ENCODE peak calls at places on chromosomes 7 and 10, in four cellular contexts. One of them, this sample, is unnamed.

GRCh38 chr7:94195813-94196212 is 191.7 kb upstream of the BET1 start:
- DNase-seq in H9: no peak
- DNase-seq in IMR-90: no peak
- DNase-seq in mesenchymal stem cell: no peak
- DNase-seq in this sample: no peak

GRCh38 chr10:102775973-102776669 is 32.4 kb downstream of the WBP1L start:
- DNase-seq in IMR-90: peak
- DNase-seq in mesenchymal stem cell: peak
- DNase-seq in H9: peak
- DNase-seq in this sample: peak

GRCh38 chr7:130831817-130832481 is 97.9 kb upstream of the KLF14 start:
- DNase-seq in mesenchymal stem cell: peak
- DNase-seq in IMR-90: peak
- DNase-seq in H9: no peak
- DNase-seq in this sample: peak

GRCh38 chr7:2166625-2167280 is 66.0 kb downstream of the MAD1L1 start:
- DNase-seq in H9: peak
- DNase-seq in IMR-90: no peak
- DNase-seq in mesenchymal stem cell: no peak
- DNase-seq in this sample: no peak

GRCh38 chr10:11381023-11381422 is 230.4 kb downstream of the USP6NL start:
- DNase-seq in H9: no peak
- DNase-seq in IMR-90: peak
- DNase-seq in mesenchymal stem cell: no peak
- DNase-seq in this sample: no peak

GRCh38 chr7:112481833-112482669 is 1.3 kb downstream of the LSMEM1 start:
- DNase-seq in mesenchymal stem cell: peak
- DNase-seq in IMR-90: peak
- DNase-seq in H9: peak
- DNase-seq in this sample: peak

GRCh38 chr7:117993377-117994003 is 120.2 kb upstream of the CTTNBP2 start:
- DNase-seq in IMR-90: peak
- DNase-seq in H9: peak
- DNase-seq in mesenchymal stem cell: peak
- DNase-seq in this sample: no peak

GRCh38 chr10:111137012-111137411 is 60.2 kb downstream of the ADRA2A start:
- DNase-seq in IMR-90: no peak
- DNase-seq in mesenchymal stem cell: no peak
- DNase-seq in H9: peak
- DNase-seq in this sample: no peak

GRCh38 chr7:4794591-4795350 is 19.3 kb downstream of the AP5Z1 start:
- DNase-seq in IMR-90: no peak
- DNase-seq in H9: peak
- DNase-seq in mesenchymal stem cell: peak
- DNase-seq in this sample: peak

DNA sequence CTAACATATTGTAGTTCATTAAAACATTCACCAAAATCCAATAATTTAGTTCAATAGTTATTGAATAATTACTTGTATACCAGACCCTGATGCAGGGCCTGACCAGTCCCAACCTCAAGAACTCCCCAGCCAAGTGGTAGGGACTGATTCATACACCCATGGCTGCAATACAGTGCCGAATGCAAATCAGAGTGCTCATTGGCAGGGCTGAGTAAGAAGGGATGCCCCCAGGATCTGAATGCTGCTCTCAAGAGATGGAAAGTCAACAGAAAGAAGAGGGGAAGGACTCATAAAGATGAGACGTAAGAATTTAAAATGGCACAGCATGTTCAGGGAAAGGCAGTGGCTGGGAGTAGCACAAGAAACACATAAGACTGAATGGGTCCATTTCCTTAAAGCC is 29.9 kb downstream of the ZNF438 start:
- DNase-seq in H9: no peak
- DNase-seq in mesenchymal stem cell: no peak
- DNase-seq in IMR-90: no peak
- DNase-seq in this sample: no peak
- H4K91ac ChIP-seq in H9: no peak
- H4K91ac ChIP-seq in mesenchymal stem cell: no peak
- H4K91ac ChIP-seq in IMR-90: peak
- H4K91ac ChIP-seq in this sample: no peak

GRCh38 chr10:48670978-48671913 is 13.4 kb upstream of the WDFY4 start:
- DNase-seq in mesenchymal stem cell: no peak
- DNase-seq in H9: peak
- DNase-seq in IMR-90: no peak
- DNase-seq in this sample: no peak
- H4K91ac ChIP-seq in mesenchymal stem cell: no peak
- H4K91ac ChIP-seq in H9: no peak
- H4K91ac ChIP-seq in IMR-90: no peak
- H4K91ac ChIP-seq in this sample: no peak

GRCh38 chr7:983182-984071 is 446 bp downstream of the CYP2W1 start:
- DNase-seq in mesenchymal stem cell: no peak
- DNase-seq in H9: no peak
- DNase-seq in IMR-90: no peak
- DNase-seq in this sample: no peak

GRCh38 chr7:982511-983181 is at the start of gene CYP2W1:
- DNase-seq in H9: no peak
- DNase-seq in IMR-90: no peak
- DNase-seq in mesenchymal stem cell: no peak
- DNase-seq in this sample: no peak

GRCh38 chr7:979886-980571 is 3.0 kb upstream of the CYP2W1 start:
- DNase-seq in H9: no peak
- DNase-seq in mesenchymal stem cell: peak
- DNase-seq in IMR-90: no peak
- DNase-seq in this sample: no peak

GRCh38 chr7:984361-985126 is 1.6 kb downstream of the CYP2W1 start:
- DNase-seq in mesenchymal stem cell: no peak
- DNase-seq in IMR-90: no peak
- DNase-seq in H9: no peak
- DNase-seq in this sample: no peak

GRCh38 chr7:981793-982510 is 1.0 kb upstream of the CYP2W1 start:
- DNase-seq in IMR-90: no peak
- DNase-seq in mesenchymal stem cell: no peak
- DNase-seq in H9: no peak
- DNase-seq in this sample: no peak
- H4K91ac ChIP-seq in IMR-90: no peak
- H4K91ac ChIP-seq in mesenchymal stem cell: no peak
- H4K91ac ChIP-seq in H9: peak
- H4K91ac ChIP-seq in this sample: no peak

GRCh38 chr7:158530800-158531609 is 56.6 kb downstream of the PTPRN2 start:
- DNase-seq in H9: no peak
- DNase-seq in mesenchymal stem cell: no peak
- DNase-seq in IMR-90: no peak
- DNase-seq in this sample: no peak

GRCh38 chr7:158527902-158528502 is 59.6 kb downstream of the PTPRN2 start:
- DNase-seq in IMR-90: no peak
- DNase-seq in mesenchymal stem cell: no peak
- DNase-seq in H9: no peak
- DNase-seq in this sample: no peak

GRCh38 chr7:158531661-158532060 is 56.0 kb downstream of the PTPRN2 start:
- DNase-seq in IMR-90: no peak
- DNase-seq in mesenchymal stem cell: no peak
- DNase-seq in H9: no peak
- DNase-seq in this sample: no peak

GRCh38 chr7:158527495-158527894 is 60.1 kb downstream of the PTPRN2 start:
- DNase-seq in IMR-90: no peak
- DNase-seq in H9: no peak
- DNase-seq in mesenchymal stem cell: no peak
- DNase-seq in this sample: no peak

GRCh38 chr7:158529181-158530096 is 58.2 kb downstream of the PTPRN2 start:
- DNase-seq in IMR-90: no peak
- DNase-seq in mesenchymal stem cell: no peak
- DNase-seq in H9: no peak
- DNase-seq in this sample: peak
- H4K91ac ChIP-seq in IMR-90: no peak
- H4K91ac ChIP-seq in mesenchymal stem cell: no peak
- H4K91ac ChIP-seq in H9: no peak
- H4K91ac ChIP-seq in this sample: no peak

GRCh38 chr7:139109188-139109982 is at the start of gene ZC3HAV1:
- DNase-seq in IMR-90: peak
- DNase-seq in mesenchymal stem cell: peak
- DNase-seq in H9: peak
- DNase-seq in this sample: peak

GRCh38 chr7:139108256-139109187 is 998 bp downstream of the ZC3HAV1 start:
- DNase-seq in H9: peak
- DNase-seq in mesenchymal stem cell: peak
- DNase-seq in IMR-90: peak
- DNase-seq in this sample: peak

GRCh38 chr7:139111147-139111546 is 1.6 kb upstream of the ZC3HAV1 start:
- DNase-seq in H9: no peak
- DNase-seq in mesenchymal stem cell: no peak
- DNase-seq in IMR-90: no peak
- DNase-seq in this sample: no peak

GRCh38 chr7:139111885-139112284 is 2.4 kb upstream of the ZC3HAV1 start:
- DNase-seq in mesenchymal stem cell: no peak
- DNase-seq in IMR-90: no peak
- DNase-seq in H9: no peak
- DNase-seq in this sample: no peak

DNA sequence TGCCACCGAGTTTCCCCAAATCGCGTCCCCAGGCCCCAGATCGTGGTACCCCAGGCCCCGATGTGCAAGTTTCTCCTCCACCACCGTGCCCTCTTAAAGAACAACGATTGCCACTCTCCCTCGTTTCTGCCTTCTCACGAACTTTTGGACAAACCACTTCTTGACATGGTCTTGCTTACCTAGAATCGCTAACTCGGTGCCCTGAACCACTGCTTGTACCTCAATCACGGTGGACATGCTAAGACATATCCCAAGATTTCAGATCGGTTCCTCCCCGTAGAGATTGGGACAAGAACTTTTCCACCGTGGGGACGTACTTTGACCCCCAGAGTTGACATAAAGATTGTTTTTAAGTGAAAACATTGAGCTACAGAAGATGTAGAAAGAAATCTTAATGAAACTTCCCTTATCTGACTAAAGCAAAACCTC is 477 bp upstream of the ZC3HAV1 start:
- DNase-seq in H9: no peak
- DNase-seq in IMR-90: no peak
- DNase-seq in mesenchymal stem cell: no peak
- DNase-seq in this sample: no peak
- H4K91ac ChIP-seq in H9: no peak
- H4K91ac ChIP-seq in IMR-90: peak
- H4K91ac ChIP-seq in mesenchymal stem cell: no peak
- H4K91ac ChIP-seq in this sample: peak

GRCh38 chr10:61447127-61447526 is 6.1 kb downstream of the TMEM26 start:
- DNase-seq in mesenchymal stem cell: peak
- DNase-seq in H9: no peak
- DNase-seq in IMR-90: peak
- DNase-seq in this sample: no peak
- H4K91ac ChIP-seq in mesenchymal stem cell: no peak
- H4K91ac ChIP-seq in H9: no peak
- H4K91ac ChIP-seq in IMR-90: no peak
- H4K91ac ChIP-seq in this sample: no peak

GRCh38 chr7:36391436-36392198 is 2.0 kb downstream of the ANLN start:
- DNase-seq in mesenchymal stem cell: peak
- DNase-seq in IMR-90: peak
- DNase-seq in H9: no peak
- DNase-seq in this sample: no peak

GRCh38 chr7:36389371-36390198 is at the start of gene ANLN:
- DNase-seq in IMR-90: peak
- DNase-seq in mesenchymal stem cell: peak
- DNase-seq in H9: peak
- DNase-seq in this sample: peak

GRCh38 chr7:36387437-36388345 is 2.0 kb upstream of the ANLN start:
- DNase-seq in mesenchymal stem cell: no peak
- DNase-seq in IMR-90: no peak
- DNase-seq in H9: no peak
- DNase-seq in this sample: peak

GRCh38 chr7:36388423-36388822 is 1.2 kb upstream of the ANLN start:
- DNase-seq in mesenchymal stem cell: no peak
- DNase-seq in IMR-90: no peak
- DNase-seq in H9: no peak
- DNase-seq in this sample: no peak

DNA sequence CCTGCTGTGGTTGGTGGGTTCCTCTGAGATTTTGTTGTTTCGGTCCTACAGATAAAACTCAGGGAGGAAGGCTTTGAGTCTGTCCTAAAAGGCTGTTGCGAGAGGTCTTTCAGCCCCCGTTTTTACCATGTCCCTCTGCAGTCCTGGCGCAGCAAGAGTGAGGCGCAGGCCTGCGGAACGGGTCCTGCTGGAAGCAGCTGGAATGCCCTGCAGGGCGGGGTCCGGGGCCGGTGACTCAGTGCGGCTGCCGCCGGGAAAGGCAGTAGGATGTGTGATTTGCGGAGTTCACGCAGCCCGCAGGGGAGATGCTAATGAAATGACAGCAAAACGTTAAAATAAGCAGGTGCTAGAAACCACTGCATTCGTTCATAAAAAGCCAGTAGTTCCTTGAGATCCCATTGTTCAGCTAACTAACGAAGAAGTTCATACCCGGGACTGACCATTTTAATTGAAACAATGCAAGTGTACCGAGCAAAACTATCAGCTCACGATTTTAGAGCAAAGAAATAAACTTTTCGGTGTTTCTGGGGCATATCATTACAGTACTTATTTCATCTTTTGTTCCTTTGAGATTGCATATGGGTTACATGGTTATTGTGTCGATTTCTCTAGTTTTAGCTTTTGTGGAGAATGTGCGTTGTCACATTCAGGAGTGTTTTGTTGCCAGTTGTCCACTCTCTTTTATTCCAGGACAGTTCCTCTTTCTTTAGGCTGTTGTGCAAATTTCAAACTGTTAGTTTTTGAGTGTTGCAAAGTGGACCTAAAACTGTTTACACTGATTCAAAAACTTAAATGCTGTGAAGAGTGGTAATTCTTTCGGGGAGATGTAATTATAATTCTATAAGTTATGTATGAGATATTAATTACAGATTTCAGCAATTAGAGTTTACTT is 783 bp downstream of the ANLN start:
- DNase-seq in mesenchymal stem cell: peak
- DNase-seq in H9: peak
- DNase-seq in IMR-90: peak
- DNase-seq in this sample: peak
- H4K91ac ChIP-seq in mesenchymal stem cell: no peak
- H4K91ac ChIP-seq in H9: no peak
- H4K91ac ChIP-seq in IMR-90: peak
- H4K91ac ChIP-seq in this sample: peak

GRCh38 chr7:29132980-29133379 is 13.4 kb downstream of the CPVL start:
- DNase-seq in H9: no peak
- DNase-seq in mesenchymal stem cell: no peak
- DNase-seq in IMR-90: no peak
- DNase-seq in this sample: no peak

GRCh38 chr7:29135851-29136250 is 10.5 kb downstream of the CPVL start:
- DNase-seq in IMR-90: no peak
- DNase-seq in mesenchymal stem cell: no peak
- DNase-seq in H9: no peak
- DNase-seq in this sample: no peak

GRCh38 chr7:29126804-29127203 is 19.5 kb downstream of the CPVL start:
- DNase-seq in H9: no peak
- DNase-seq in mesenchymal stem cell: no peak
- DNase-seq in IMR-90: no peak
- DNase-seq in this sample: peak

GRCh38 chr7:29127527-29127926 is 18.8 kb downstream of the CPVL start:
- DNase-seq in mesenchymal stem cell: no peak
- DNase-seq in H9: no peak
- DNase-seq in IMR-90: no peak
- DNase-seq in this sample: no peak

GRCh38 chr7:29131678-29132077 is 14.7 kb downstream of the CPVL start:
- DNase-seq in IMR-90: no peak
- DNase-seq in H9: no peak
- DNase-seq in mesenchymal stem cell: no peak
- DNase-seq in this sample: no peak
- H4K91ac ChIP-seq in IMR-90: no peak
- H4K91ac ChIP-seq in H9: no peak
- H4K91ac ChIP-seq in mesenchymal stem cell: no peak
- H4K91ac ChIP-seq in this sample: no peak